ENCODE peak calls at places on chromosomes 2 and 18, in ten cellular contexts. D is WERI-Rb-1, C is fibroblast of pulmonary artery, Q is psoas muscle, R is NB4, U is A549, J is A673, I is HepG2, L is endothelial cell, F is cardiac fibroblast. A is an unnamed sample.

GRCh38 chr18:8721716-8722115 is 16.4 kb downstream of the MTCL1 start:
- DNase-seq in D (no peak), J (peak), Q (no peak), U (peak), C (peak), L (no peak), R (no peak), F (peak), I (peak), A (no peak)

GRCh38 chr2:133390151-133390550 is 178.1 kb downstream of the NCKAP5 start:
- DNase-seq in Q (no peak), L (no peak), I (no peak), J (no peak), F (no peak), C (no peak), D (no peak), U (no peak), R (no peak), A (no peak)

GRCh38 chr2:25981596-25982272 is 563 bp downstream of the KIF3C start:
- DNase-seq in R (no peak), D (no peak), F (no peak), J (no peak), I (no peak), C (no peak), Q (no peak), U (no peak), L (peak), A (peak)

GRCh38 chr2:217247511-217247910 is 387.6 kb upstream of the TNP1 start:
- DNase-seq in Q (peak), U (no peak), L (no peak), D (no peak), I (no peak), R (no peak), F (no peak), C (no peak), J (no peak), A (no peak)

GRCh38 chr2:7373156-7373555 is 455.9 kb downstream of the RNF144A start:
- DNase-seq in F (no peak), C (no peak), L (no peak), U (no peak), D (no peak), J (no peak), Q (no peak), R (no peak), I (no peak), A (no peak)

GRCh38 chr2:8679567-8679826 is 2.4 kb upstream of the ID2 start:
- DNase-seq in D (no peak), Q (no peak), U (no peak), R (no peak), C (no peak), F (no peak), J (no peak), L (no peak), I (no peak), A (no peak)

GRCh38 chr2:196112408-196113039 is 43.9 kb upstream of the DNAH7 start:
- DNase-seq in D (no peak), U (peak), F (peak), L (no peak), J (peak), R (peak), Q (no peak), I (no peak), C (peak), A (no peak)

GRCh38 chr2:176491172-176491904 is 222.1 kb downstream of the MTX2 start:
- DNase-seq in I (no peak), L (no peak), R (peak), C (peak), U (no peak), F (peak), Q (peak), J (peak), D (no peak), A (peak)

GRCh38 chr2:232456296-232457120 is 555 bp downstream of the ALPI start:
- DNase-seq in L (no peak), U (no peak), Q (peak), F (no peak), R (no peak), C (no peak), I (no peak), J (no peak), D (peak), A (no peak)

DNA sequence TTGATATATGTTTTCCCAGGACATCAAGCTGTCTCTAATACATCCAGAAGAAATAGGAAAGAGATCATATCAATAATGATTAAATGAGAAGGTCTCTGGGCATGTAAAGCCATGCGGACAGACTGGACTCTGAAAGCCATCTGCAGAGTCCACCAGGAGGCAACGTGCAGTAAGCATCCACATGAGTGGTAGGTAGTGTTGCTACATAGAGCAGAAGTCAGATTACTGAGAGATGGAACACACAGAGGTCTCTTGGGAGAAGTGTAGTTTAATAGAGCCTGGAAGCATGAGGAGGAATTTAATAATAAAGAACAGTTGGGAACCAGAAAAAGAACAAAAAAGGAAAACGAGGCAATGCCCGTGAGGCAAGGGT is 758.1 kb upstream of the DDX18 start:
- DNase-seq in D (no peak), J (no peak), C (no peak), F (no peak), R (no peak), I (no peak), Q (no peak), L (no peak), U (no peak), A (no peak)
- TF ChIP-seq CTCF in D (no peak), J (no peak), C (no peak), F (no peak), R (no peak), I (no peak), Q (no peak), L (no peak), U (no peak), A (no peak)

GRCh38 chr18:37533647-37534565 is 31.7 kb downstream of the CELF4 start:
- DNase-seq in J (no peak), U (no peak), C (no peak), Q (no peak), R (no peak), I (no peak), D (peak), L (no peak), F (no peak), A (no peak)
- TF ChIP-seq CTCF in J (no peak), U (no peak), C (peak), Q (no peak), R (no peak), I (no peak), D (peak), L (peak), F (no peak), A (no peak)

GRCh38 chr2:62197017-62197586 is 1.2 kb downstream of the B3GNT2 start:
- DNase-seq in F (no peak), R (peak), D (no peak), I (peak), U (no peak), L (peak), C (no peak), Q (no peak), J (no peak), A (peak)
- TF ChIP-seq CTCF in F (no peak), R (peak), D (no peak), I (no peak), U (peak), L (no peak), C (peak), Q (no peak), J (peak), A (no peak)

GRCh38 chr2:5915926-5916325 is 223.7 kb downstream of the SOX11 start:
- DNase-seq in C (no peak), J (peak), D (peak), U (peak), R (peak), L (peak), I (peak), F (no peak), Q (no peak), A (peak)
- TF ChIP-seq CTCF in C (no peak), J (peak), D (peak), U (peak), R (peak), L (peak), I (peak), F (peak), Q (peak), A (peak)

GRCh38 chr2:151947524-151948165 is 119.4 kb upstream of the ARL5A start:
- DNase-seq in Q (peak), C (no peak), U (no peak), D (no peak), F (peak), R (peak), J (no peak), I (no peak), L (no peak), A (no peak)
- TF ChIP-seq CTCF in Q (no peak), C (no peak), U (no peak), D (no peak), F (no peak), R (no peak), J (no peak), I (no peak), L (peak), A (peak)

GRCh38 chr2:152050345-152050744 is 48.5 kb downstream of the CACNB4 start:
- DNase-seq in D (no peak), R (no peak), J (no peak), U (no peak), Q (no peak), I (no peak), F (no peak), L (no peak), C (no peak), A (no peak)

GRCh38 chr2:152046940-152047339 is 51.9 kb downstream of the CACNB4 start:
- DNase-seq in C (no peak), F (no peak), Q (no peak), R (no peak), J (no peak), D (no peak), I (no peak), L (no peak), U (no peak), A (no peak)

GRCh38 chr2:152051373-152051893 is 47.4 kb downstream of the CACNB4 start:
- DNase-seq in Q (no peak), I (no peak), C (no peak), L (no peak), U (no peak), D (no peak), J (no peak), R (peak), F (no peak), A (no peak)

GRCh38 chr2:152050915-152051314 is 47.9 kb downstream of the CACNB4 start:
- DNase-seq in U (no peak), C (no peak), F (no peak), R (peak), Q (no peak), J (no peak), D (no peak), L (no peak), I (no peak), A (no peak)

GRCh38 chr2:152047826-152048476 is 50.9 kb downstream of the CACNB4 start:
- DNase-seq in Q (no peak), L (no peak), J (peak), D (no peak), U (no peak), F (no peak), C (no peak), R (peak), I (peak), A (no peak)
- TF ChIP-seq CTCF in Q (no peak), L (peak), J (peak), D (peak), U (no peak), F (peak), C (peak), R (peak), I (peak), A (peak)

GRCh38 chr18:28626757-28627156 is 449.8 kb upstream of the CDH2 start:
- DNase-seq in F (no peak), J (no peak), I (no peak), Q (no peak), D (no peak), L (no peak), U (no peak), C (no peak), R (no peak), A (no peak)
- TF ChIP-seq CTCF in F (no peak), J (no peak), I (no peak), Q (no peak), D (no peak), L (no peak), U (no peak), C (no peak), R (no peak), A (no peak)